ENCODE peak calls at places on chromosomes 13 and 19, in four cellular contexts. S, I, T and N are unnamed samples.

GRCh38 chr19:47824396-47824795 is 2.7 kb downstream of the CRX start:
- DNase-seq in I (no peak), S (no peak), T (no peak), N (no peak)

GRCh38 chr13:101305981-101306411 is 110.3 kb downstream of the NALCN start:
- DNase-seq in S (no peak), I (no peak), T (no peak), N (no peak)

GRCh38 chr13:95603887-95604533 is 40.5 kb downstream of the DZIP1 start:
- DNase-seq in T (peak), S (no peak), I (peak), N (no peak)

GRCh38 chr19:47232422-47233211 is 1.6 kb upstream of the BBC3 start:
- DNase-seq in S (no peak), I (no peak), T (peak), N (no peak)

GRCh38 chr19:32519023-32519422 is 62.0 kb upstream of the PDCD5 start:
- DNase-seq in T (no peak), I (no peak), S (no peak), N (no peak)

GRCh38 chr19:1213391-1214286 is 8.1 kb downstream of the STK11 start:
- DNase-seq in I (no peak), T (no peak), S (no peak), N (no peak)

GRCh38 chr13:89066868-89067466 is 1395.8 kb downstream of the SLITRK5 start:
- DNase-seq in S (no peak), T (no peak), I (peak), N (no peak)

GRCh38 chr13:25802579-25802978 is 249.2 kb downstream of the SHISA2 start:
- DNase-seq in T (no peak), I (no peak), S (no peak), N (no peak)

GRCh38 chr19:49224856-49225255 is 67.3 kb downstream of the TRPM4 start:
- DNase-seq in I (peak), S (peak), T (peak), N (peak)

GRCh38 chr19:1055028-1055425 is 11.9 kb upstream of the ARHGAP45 start:
- DNase-seq in T (no peak), I (no peak), S (no peak), N (no peak)

GRCh38 chr19:29665826-29666633 is 769 bp downstream of the PLEKHF1 start:
- DNase-seq in T (peak), S (no peak), I (peak), N (no peak)

GRCh38 chr13:24220086-24220703 is 59.7 kb downstream of the SPATA13 start:
- DNase-seq in I (peak), S (no peak), T (peak), N (peak)

GRCh38 chr19:42038675-42039074 is 31.3 kb downstream of the GRIK5 start:
- DNase-seq in S (peak), I (no peak), T (no peak), N (no peak)

GRCh38 chr13:85582890-85583289 is 216.3 kb downstream of the SLITRK6 start:
- DNase-seq in T (no peak), S (no peak), I (no peak), N (no peak)

GRCh38 chr13:111005808-111006494 is 91.1 kb upstream of the ANKRD10 start:
- DNase-seq in S (no peak), I (no peak), T (no peak), N (peak)

GRCh38 chr13:33797622-33798021 is 20.3 kb upstream of the RFC3 start:
- DNase-seq in S (no peak), I (no peak), T (no peak), N (no peak)

GRCh38 chr19:17121736-17122293 is 46.2 kb downstream of the MYO9B start:
- DNase-seq in I (no peak), T (no peak), S (no peak), N (no peak)

GRCh38 chr19:40103600-40103999 is 12.9 kb upstream of the ZNF780A start:
- DNase-seq in I (no peak), S (no peak), T (no peak), N (no peak)

GRCh38 chr13:49046002-49046401 is 70.3 kb downstream of the FNDC3A start:
- DNase-seq in S (no peak), I (no peak), T (no peak), N (no peak)

GRCh38 chr19:42246869-42247630 is 4.6 kb upstream of the GSK3A start:
- DNase-seq in I (no peak), T (no peak), S (no peak), N (no peak)

GRCh38 chr19:35645680-35646511 is 2.2 kb upstream of the COX6B1 start:
- DNase-seq in I (no peak), S (no peak), T (no peak), N (no peak)

GRCh38 chr13:44302233-44302632 is 71.4 kb upstream of the SERP2 start:
- DNase-seq in I (no peak), T (no peak), S (no peak), N (no peak)

GRCh38 chr19:44356383-44357111 is at the start of gene ZNF112:
- DNase-seq in S (peak), I (peak), T (peak), N (peak)

GRCh38 chr19:371501-372160 is 27.0 kb upstream of the MIER2 start:
- DNase-seq in I (no peak), S (no peak), T (no peak), N (no peak)

GRCh38 chr19:40763963-40764362 is 11.4 kb upstream of the MIA start:
- DNase-seq in I (no peak), S (no peak), T (no peak), N (no peak)

GRCh38 chr13:20121154-20121515 is 39.7 kb downstream of the GJA3 start:
- DNase-seq in I (no peak), S (no peak), T (peak), N (no peak)

GRCh38 chr19:45613926-45614725 is 12.1 kb upstream of the GPR4 start:
- DNase-seq in I (no peak), S (no peak), T (peak), N (no peak)

GRCh38 chr13:44211753-44212152 is 161.9 kb upstream of the SERP2 start:
- DNase-seq in T (no peak), I (no peak), S (peak), N (no peak)

GRCh38 chr19:45470147-45471081 is 2.6 kb downstream of the FOSB start:
- DNase-seq in I (peak), S (no peak), T (peak), N (no peak)

GRCh38 chr19:34430738-34431625 is 2.8 kb downstream of the UBA2 start:
- DNase-seq in S (no peak), I (peak), T (peak), N (no peak)

GRCh38 chr19:19068659-19069509 is 5.1 kb downstream of the SLC25A42 start:
- DNase-seq in S (no peak), I (no peak), T (no peak), N (no peak)